ENCODE peak calls at places on chromosomes 3 and 15, in four cellular contexts. C is brain microvascular endothelial cell, F is thyroid gland, Z is lower lobe of right lung. T is an unnamed sample.

GRCh38 chr15:82043726-82044372 is 2.0 kb downstream of the MEX3B start:
- DNase-seq in C (no peak), F (no peak), Z (peak), T (no peak)

GRCh38 chr3:117666316-117666715 is 956.7 kb downstream of the TUSC7 start:
- DNase-seq in C (no peak), F (no peak), Z (no peak), T (no peak)

GRCh38 chr15:63986751-63987341 is 59.4 kb downstream of the DAPK2 start:
- DNase-seq in C (no peak), F (no peak), Z (peak), T (peak)

GRCh38 chr15:69172854-69173253 is 12.4 kb downstream of the GLCE start:
- DNase-seq in C (no peak), F (no peak), Z (no peak), T (no peak)

GRCh38 chr3:7536510-7536909 is 675.6 kb downstream of the GRM7 start:
- DNase-seq in C (no peak), F (peak), Z (no peak), T (no peak)

GRCh38 chr15:38259134-38259533 is 6.5 kb downstream of the SPRED1 start:
- DNase-seq in C (no peak), F (no peak), Z (no peak), T (no peak)

GRCh38 chr3:71721721-71722157 is 3.5 kb downstream of the EIF4E3 start:
- DNase-seq in C (no peak), F (no peak), Z (no peak), T (no peak)

GRCh38 chr3:58028902-58029301 is 20.7 kb downstream of the FLNB start:
- DNase-seq in C (no peak), F (no peak), Z (no peak), T (no peak)

GRCh38 chr3:169945313-169945712 is 21.3 kb upstream of the SEC62 start:
- DNase-seq in C (peak), F (peak), Z (peak), T (peak)

GRCh38 chr3:18758047-18758704 is 333.0 kb upstream of the SATB1 start:
- DNase-seq in C (no peak), F (peak), Z (no peak), T (peak)

GRCh38 chr3:142053835-142054234 is 95.5 kb downstream of the TFDP2 start:
- DNase-seq in C (no peak), F (no peak), Z (no peak), T (no peak)

GRCh38 chr15:50906954-50907865 is 1.3 kb upstream of the AP4E1 start:
- DNase-seq in C (no peak), F (no peak), Z (no peak), T (peak)

GRCh38 chr15:73599934-73600333 is 33.3 kb downstream of the NPTN start:
- DNase-seq in C (no peak), F (no peak), Z (no peak), T (no peak)

GRCh38 chr3:46854543-46854942 is 8.7 kb downstream of the MYL3 start:
- DNase-seq in C (no peak), F (no peak), Z (peak), T (no peak)

GRCh38 chr3:15272431-15273196 is 59.8 kb downstream of the SH3BP5 start:
- DNase-seq in C (no peak), F (no peak), Z (no peak), T (no peak)

GRCh38 chr15:92056875-92057274 is 203.4 kb downstream of the SLCO3A1 start:
- DNase-seq in C (no peak), F (no peak), Z (no peak), T (no peak)

GRCh38 chr3:147740928-147741327 is 331.8 kb downstream of the ZIC1 start:
- DNase-seq in C (no peak), F (no peak), Z (no peak), T (no peak)

GRCh38 chr3:44721231-44722102 is 8.0 kb upstream of the ZNF501 start:
- DNase-seq in C (no peak), F (no peak), Z (no peak), T (no peak)

GRCh38 chr3:167723025-167723512 is 11.6 kb downstream of the PDCD10 start:
- DNase-seq in C (no peak), F (no peak), Z (no peak), T (no peak)

GRCh38 chr15:41919954-41920538 is 26.2 kb upstream of the SPTBN5 start:
- DNase-seq in C (peak), F (no peak), Z (no peak), T (no peak)

GRCh38 chr3:180705619-180706018 is 26.3 kb upstream of the CCDC39 start:
- DNase-seq in C (no peak), F (no peak), Z (no peak), T (no peak)

DNA sequence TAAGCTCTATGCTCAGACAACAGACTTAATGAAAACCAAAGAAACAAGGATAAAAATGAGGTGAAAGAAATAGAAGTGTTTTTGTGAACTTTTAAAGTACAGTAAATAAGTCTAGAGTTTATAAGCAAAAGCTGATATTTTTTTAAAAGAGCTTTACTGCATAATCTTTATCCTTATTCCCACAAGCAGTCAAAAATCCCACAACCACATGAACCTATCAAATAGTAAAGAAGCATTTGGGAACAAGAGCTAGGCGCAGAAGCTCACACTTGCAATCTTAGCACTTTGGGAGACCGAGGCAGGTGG is 103.8 kb upstream of the TJP1 start:
- DNase-seq in C (no peak), F (no peak), Z (no peak), T (no peak)
- TF ChIP-seq CTCF in C (no peak), F (no peak), Z (no peak), T (no peak)

GRCh38 chr15:84108725-84109124 is 126.8 kb upstream of the GOLGA6L4 start:
- DNase-seq in C (no peak), F (no peak), Z (no peak), T (no peak)
- TF ChIP-seq CTCF in C (peak), F (no peak), Z (no peak), T (no peak)

GRCh38 chr3:119560160-119560559 is 746 bp upstream of the CD80 start:
- DNase-seq in C (no peak), F (no peak), Z (no peak), T (no peak)
- TF ChIP-seq CTCF in C (no peak), F (no peak), Z (no peak), T (no peak)

DNA sequence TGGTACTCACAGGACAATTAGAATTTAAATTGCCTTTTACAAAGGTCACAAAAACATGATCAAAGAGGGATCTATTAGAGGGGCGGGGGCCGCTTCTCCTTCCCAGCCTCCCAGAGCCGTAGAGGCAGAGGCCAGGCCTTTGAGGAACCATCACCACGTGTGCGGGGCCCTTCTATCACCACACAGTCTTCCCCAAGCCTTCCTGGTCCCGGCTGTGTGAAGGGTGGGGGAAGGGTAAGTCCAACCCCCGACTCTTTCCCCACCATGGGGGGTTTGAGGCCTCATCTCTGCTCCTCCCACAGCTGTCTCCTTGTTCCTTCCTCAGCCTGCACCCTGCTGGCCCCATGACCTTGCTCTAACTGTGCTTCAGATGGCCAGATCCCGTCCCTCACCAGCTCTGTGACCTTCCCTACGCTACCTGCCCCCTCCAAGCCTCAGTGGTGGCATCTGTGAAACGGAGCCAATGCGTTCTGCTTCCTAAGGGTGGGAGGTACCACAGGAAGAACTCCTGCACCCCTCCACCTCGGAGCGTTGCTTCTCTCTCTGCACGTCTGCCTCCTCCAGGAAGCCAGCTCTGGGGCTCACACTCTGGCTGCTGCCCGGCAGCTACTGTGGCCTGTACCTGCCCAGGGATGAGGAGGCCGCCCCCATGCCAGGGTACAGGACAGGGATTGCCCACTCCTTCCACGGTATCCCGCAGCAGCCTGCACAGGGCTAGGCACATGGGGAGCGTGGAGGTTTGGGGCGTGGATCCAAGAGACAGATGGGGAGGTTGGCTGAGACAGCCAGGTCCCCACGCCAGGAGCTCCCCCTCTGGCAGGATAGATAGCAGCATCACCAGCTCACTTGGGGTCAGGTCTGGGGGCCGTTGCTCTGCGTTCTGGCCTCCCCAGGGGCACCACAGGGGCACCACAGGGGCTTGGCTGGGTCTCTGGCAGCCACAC is 83.8 kb downstream of the LINGO1 start:
- DNase-seq in C (no peak), F (no peak), Z (no peak), T (no peak)
- TF ChIP-seq CTCF in C (no peak), F (no peak), Z (no peak), T (peak)

GRCh38 chr3:197801801-197802504 is 10.9 kb downstream of the LRCH3 start:
- DNase-seq in C (no peak), F (no peak), Z (no peak), T (no peak)
- TF ChIP-seq CTCF in C (peak), F (no peak), Z (peak), T (peak)

GRCh38 chr3:126834596-126835471 is 130.8 kb downstream of the CHCHD6 start:
- DNase-seq in C (no peak), F (no peak), Z (no peak), T (no peak)

GRCh38 chr3:126832933-126833332 is 128.9 kb downstream of the CHCHD6 start:
- DNase-seq in C (no peak), F (no peak), Z (no peak), T (no peak)

GRCh38 chr3:126837773-126838172 is 133.7 kb downstream of the CHCHD6 start:
- DNase-seq in C (no peak), F (no peak), Z (no peak), T (no peak)

GRCh38 chr3:126836220-126836860 is 132.3 kb downstream of the CHCHD6 start:
- DNase-seq in C (no peak), F (no peak), Z (no peak), T (no peak)

GRCh38 chr3:126835472-126836219 is 131.6 kb downstream of the CHCHD6 start:
- DNase-seq in C (peak), F (no peak), Z (no peak), T (no peak)
- TF ChIP-seq CTCF in C (peak), F (no peak), Z (no peak), T (no peak)

DNA sequence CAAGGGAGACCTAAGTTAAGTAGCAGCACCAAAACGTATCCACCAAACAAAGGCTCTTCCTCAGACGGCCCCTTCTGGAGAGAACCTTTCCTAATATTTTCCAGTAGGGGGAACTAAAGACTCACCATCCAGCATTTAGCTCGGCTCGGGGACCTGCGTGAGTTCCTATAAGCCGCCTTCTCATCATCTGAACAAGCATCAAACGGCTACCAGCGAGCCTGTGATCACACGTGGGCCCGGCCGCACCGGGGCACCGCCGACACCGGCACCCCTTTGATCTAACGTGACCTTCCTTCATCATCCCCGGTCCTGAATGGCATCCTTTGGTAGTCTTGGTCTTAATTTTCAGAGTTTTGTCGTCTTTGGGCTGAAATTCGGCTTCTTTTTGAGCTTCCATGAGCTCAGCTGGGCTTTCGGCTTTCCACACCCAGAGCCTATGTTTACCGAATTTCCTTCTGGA is 1.4 kb upstream of the ROBO2 start:
- DNase-seq in C (peak), F (peak), Z (peak), T (peak)
- TF ChIP-seq CTCF in C (peak), F (peak), Z (peak), T (no peak)

GRCh38 chr15:25795061-25795460 is 68.1 kb downstream of the ATP10A start:
- DNase-seq in C (no peak), F (no peak), Z (no peak), T (no peak)
- TF ChIP-seq CTCF in C (no peak), F (no peak), Z (no peak), T (no peak)

DNA sequence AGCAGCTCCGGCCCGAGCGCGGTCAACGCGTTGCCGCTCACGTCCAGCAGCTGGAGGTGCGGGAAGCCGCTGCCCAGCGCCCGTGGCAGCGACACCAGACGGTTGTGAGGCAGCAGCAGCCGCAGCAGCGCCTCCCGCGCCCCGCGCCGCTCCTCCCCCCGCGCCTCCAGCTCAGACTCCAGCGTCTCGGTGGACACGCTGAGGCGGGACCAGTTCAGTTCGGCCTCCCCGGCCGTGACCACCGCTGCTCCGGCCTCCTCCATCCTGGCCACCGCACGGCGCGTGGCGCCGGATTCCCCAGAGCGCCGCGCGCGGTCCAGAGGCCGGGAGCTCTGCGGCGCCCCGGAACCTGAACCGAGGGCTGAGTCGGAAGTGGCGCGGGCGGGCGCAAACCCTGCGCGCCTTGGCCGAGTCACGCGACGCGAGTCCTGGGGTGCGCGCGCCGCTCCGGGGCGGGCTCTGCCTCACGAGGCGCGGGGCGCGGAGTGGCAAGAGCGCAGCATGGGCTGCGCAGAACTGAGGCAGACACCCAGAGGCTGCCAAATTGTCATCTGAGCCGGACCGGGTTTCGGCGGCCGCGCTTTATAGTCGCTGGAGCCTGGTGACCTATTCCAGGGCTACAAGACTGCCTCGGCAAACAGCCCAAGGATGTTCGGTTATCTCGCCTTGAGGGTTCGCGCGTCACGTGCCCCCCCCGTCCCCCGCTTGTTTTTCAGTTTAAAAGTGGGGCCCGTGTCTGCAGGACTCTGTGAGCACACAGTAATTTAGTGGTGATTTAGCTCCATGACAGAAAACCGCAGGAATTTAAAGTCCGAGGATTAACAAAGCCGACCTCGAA is at the start of gene LRRC58:
- DNase-seq in C (peak), F (peak), Z (peak), T (peak)
- TF ChIP-seq CTCF in C (no peak), F (peak), Z (peak), T (peak)